ENCODE peak calls at places on chromosomes 3 and 15, in six cellular contexts. X, Q, L, H, B and N are unnamed samples.

GRCh38 chr3:159884661-159885402 is 103.8 kb upstream of the IL12A start:
- DNase-seq in X (peak; percentile 42), Q (peak; percentile 75), L (no peak), H (peak; percentile 44), B (peak; percentile 61), N (peak; percentile 49)

GRCh38 chr3:46670891-46671427 is 22.5 kb downstream of the ALS2CL start:
- DNase-seq in X (no peak), Q (no peak), L (peak; percentile 6), H (no peak), B (no peak), N (no peak)

GRCh38 chr15:101266034-101266433 is 11.3 kb downstream of the SELENOS start:
- DNase-seq in X (no peak), Q (no peak), L (no peak), H (no peak), B (no peak), N (no peak)

GRCh38 chr3:149339931-149340309 is 6.5 kb upstream of the TM4SF18 start:
- DNase-seq in X (no peak), Q (peak; percentile 98), L (peak; percentile 22), H (peak; percentile 91), B (peak; percentile 96), N (no peak)

GRCh38 chr15:63833246-63833696 is 477 bp downstream of the HERC1 start:
- DNase-seq in X (peak; percentile 62), Q (peak; percentile 39), L (no peak), H (peak; percentile 50), B (no peak), N (peak; percentile 62)

GRCh38 chr3:41265011-41265545 is 65.8 kb downstream of the CTNNB1 start:
- DNase-seq in X (no peak), Q (peak; percentile 26), L (no peak), H (no peak), B (peak; percentile 45), N (no peak)

GRCh38 chr15:91953432-91953831 is 99.9 kb downstream of the SLCO3A1 start:
- DNase-seq in X (no peak), Q (no peak), L (no peak), H (peak; percentile 90), B (peak; percentile 98), N (no peak)

GRCh38 chr15:84112025-84112424 is 123.5 kb upstream of the GOLGA6L4 start:
- DNase-seq in X (no peak), Q (peak; percentile 11), L (no peak), H (peak; percentile 5), B (peak; percentile 67), N (no peak)

GRCh38 chr15:55110446-55110845 is 86.3 kb downstream of the RSL24D1 start:
- DNase-seq in X (no peak), Q (no peak), L (no peak), H (no peak), B (no peak), N (no peak)

GRCh38 chr3:10666621-10667020 is 149.4 kb upstream of the SLC6A11 start:
- DNase-seq in X (no peak), Q (no peak), L (no peak), H (no peak), B (no peak), N (no peak)

GRCh38 chr15:75718326-75718725 is 5.7 kb upstream of the CSPG4 start:
- DNase-seq in X (no peak), Q (peak; percentile 66), L (no peak), H (no peak), B (peak; percentile 31), N (no peak)

GRCh38 chr3:12345141-12345561 is 56.3 kb downstream of the PPARG start:
- DNase-seq in X (no peak), Q (peak; percentile 86), L (no peak), H (peak; percentile 56), B (peak; percentile 93), N (no peak)

GRCh38 chr3:159620281-159620680 is 368.4 kb upstream of the IL12A start:
- DNase-seq in X (no peak), Q (no peak), L (no peak), H (no peak), B (no peak), N (no peak)

GRCh38 chr3:13708301-13708700 is 159.4 kb downstream of the FBLN2 start:
- DNase-seq in X (no peak), Q (no peak), L (peak; percentile 6), H (no peak), B (no peak), N (no peak)

GRCh38 chr3:178203650-178204049 is 332.6 kb upstream of the KCNMB2 start:
- DNase-seq in X (no peak), Q (peak; percentile 64), L (no peak), H (no peak), B (no peak), N (no peak)

GRCh38 chr3:177574232-177574856 is 377.1 kb upstream of the TBL1XR1 start:
- DNase-seq in X (no peak), Q (peak; percentile 93), L (no peak), H (no peak), B (peak; percentile 89), N (no peak)

GRCh38 chr3:11370134-11370533 is 97.9 kb downstream of the ATG7 start:
- DNase-seq in X (no peak), Q (peak; percentile 65), L (no peak), H (no peak), B (no peak), N (no peak)

GRCh38 chr3:117126460-117126859 is 416.9 kb downstream of the TUSC7 start:
- DNase-seq in X (no peak), Q (no peak), L (no peak), H (no peak), B (no peak), N (no peak)

GRCh38 chr3:174242311-174243041 is 616.7 kb upstream of the NAALADL2 start:
- DNase-seq in X (no peak), Q (no peak), L (no peak), H (no peak), B (no peak), N (no peak)

GRCh38 chr3:61452536-61452991 is 108.8 kb upstream of the PTPRG start:
- DNase-seq in X (no peak), Q (peak; percentile 16), L (no peak), H (peak; percentile 13), B (peak; percentile 91), N (no peak)

GRCh38 chr3:108407858-108408257 is 102.5 kb downstream of the MYH15 start:
- DNase-seq in X (peak; percentile 27), Q (no peak), L (no peak), H (no peak), B (no peak), N (no peak)

GRCh38 chr3:108345492-108346205 is 49.3 kb downstream of the HHLA2 start:
- DNase-seq in X (no peak), Q (no peak), L (no peak), H (no peak), B (no peak), N (no peak)

GRCh38 chr3:84974347-84974746 is 15.6 kb downstream of the CADM2 start:
- DNase-seq in X (no peak), Q (no peak), L (no peak), H (no peak), B (peak; percentile 27), N (no peak)

GRCh38 chr3:127590282-127590592 is 296 bp downstream of the TPRA1 start:
- DNase-seq in X (peak; percentile 77), Q (no peak), L (peak; percentile 43), H (peak; percentile 29), B (no peak), N (peak; percentile 80)

GRCh38 chr3:185537369-185537970 is 14.9 kb downstream of the LIPH start:
- DNase-seq in X (peak; percentile 15), Q (peak; percentile 94), L (no peak), H (peak; percentile 90), B (peak; percentile 100), N (peak; percentile 81)

GRCh38 chr3:150412599-150413069 is 4.5 kb downstream of the TSC22D2 start:
- DNase-seq in X (no peak), Q (peak; percentile 85), L (no peak), H (no peak), B (peak; percentile 84), N (peak; percentile 19)

GRCh38 chr3:172626241-172626640 is 84.6 kb downstream of the NCEH1 start:
- DNase-seq in X (no peak), Q (peak; percentile 78), L (no peak), H (no peak), B (peak; percentile 65), N (no peak)

GRCh38 chr3:8985876-8986275 is 22.6 kb upstream of the RAD18 start:
- DNase-seq in X (no peak), Q (no peak), L (no peak), H (no peak), B (no peak), N (no peak)

DNA sequence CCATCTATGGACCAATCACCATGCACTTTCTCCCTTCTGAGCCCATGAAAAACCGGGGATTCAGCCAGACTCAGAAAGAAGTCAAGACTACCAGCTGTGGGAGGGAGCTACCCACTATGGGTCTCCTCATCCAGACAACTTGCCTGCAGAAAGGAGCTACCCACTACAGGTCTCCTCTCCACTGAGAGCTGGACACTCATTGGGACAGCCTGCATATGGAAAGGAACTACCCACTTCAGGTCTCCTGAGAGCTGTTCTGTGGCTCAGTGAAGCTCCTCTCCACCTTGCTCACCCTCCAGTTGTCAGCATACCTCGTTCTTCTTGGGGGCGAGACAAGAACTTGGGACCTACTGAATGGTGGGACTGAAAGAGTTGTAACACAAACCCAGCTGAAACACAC is 22.3 kb upstream of the ZBED2 start:
- DNase-seq in X (no peak), Q (no peak), L (no peak), H (no peak), B (no peak), N (no peak)
- TF ChIP-seq CTCF in X (no peak), Q (no peak), L (no peak), H (no peak), B (no peak), N (no peak)

GRCh38 chr3:43699864-43700263 is 9.1 kb downstream of the ABHD5 start:
- DNase-seq in X (no peak), Q (peak; percentile 29), L (no peak), H (no peak), B (peak; percentile 56), N (peak; percentile 41)
- TF ChIP-seq CTCF in X (peak; percentile 42), Q (peak; percentile 28), L (no peak), H (no peak), B (peak; percentile 58), N (no peak)

GRCh38 chr15:40706121-40706520 is 11.1 kb downstream of the RAD51 start:
- DNase-seq in X (no peak), Q (no peak), L (no peak), H (no peak), B (no peak), N (no peak)

GRCh38 chr15:40696228-40696627 is 1.3 kb downstream of the RAD51 start:
- DNase-seq in X (no peak), Q (no peak), L (no peak), H (no peak), B (no peak), N (no peak)

GRCh38 chr15:40697916-40698315 is 2.9 kb downstream of the RAD51 start:
- DNase-seq in X (no peak), Q (no peak), L (no peak), H (no peak), B (no peak), N (no peak)

GRCh38 chr15:40702077-40702476 is 7.1 kb downstream of the RAD51 start:
- DNase-seq in X (no peak), Q (peak; percentile 46), L (no peak), H (no peak), B (no peak), N (peak; percentile 29)
- TF ChIP-seq CTCF in X (peak; percentile 23), Q (peak; percentile 35), L (peak; percentile 42), H (no peak), B (no peak), N (peak; percentile 13)

DNA sequence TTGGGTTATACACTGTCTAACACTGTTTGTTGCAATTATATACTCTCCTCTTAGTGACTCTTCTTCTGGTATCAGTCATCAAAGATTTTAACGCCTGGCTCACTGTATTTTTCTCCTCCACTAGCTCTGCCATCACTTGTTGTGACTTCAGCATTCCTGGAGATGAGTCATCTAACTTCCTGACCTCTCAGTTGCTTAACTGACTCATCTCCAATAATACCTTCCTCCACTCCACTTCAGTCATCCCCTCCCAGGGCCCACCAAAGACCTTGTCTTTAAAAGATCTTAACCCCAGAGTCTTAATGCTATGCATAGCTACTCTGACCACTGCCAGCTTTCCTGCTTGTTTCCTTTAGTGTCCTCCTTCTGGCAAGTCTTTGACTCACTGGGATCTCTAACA is 28.5 kb upstream of the CLSTN2 start:
- DNase-seq in X (no peak), Q (no peak), L (no peak), H (peak; percentile 67), B (peak; percentile 83), N (no peak)
- TF ChIP-seq CTCF in X (no peak), Q (no peak), L (no peak), H (no peak), B (no peak), N (no peak)